ENCODE peak calls at places on chromosomes 13 and 19, in six cellular contexts. H is heart right ventricle, L is left ventricle myocardium inferior, X is fibroblast of lung, J is AG04449, Y is IMR-90. E is an unnamed sample.

GRCh38 chr19:29785955-29786589 is 25.7 kb upstream of the CCNE1 start:
- DNase-seq in X (no peak), L (no peak), J (no peak), Y (no peak), H (no peak), E (no peak)

GRCh38 chr13:95676100-95676774 is 702 bp upstream of the DNAJC3 start:
- DNase-seq in X (peak), H (peak), L (no peak), J (no peak), Y (peak), E (peak)

GRCh38 chr13:24076124-24076523 is 84.4 kb upstream of the SPATA13 start:
- DNase-seq in Y (no peak), J (no peak), H (no peak), X (no peak), L (no peak), E (no peak)

GRCh38 chr13:40539954-40540706 is 126.3 kb downstream of the FOXO1 start:
- DNase-seq in H (no peak), X (peak), L (no peak), Y (peak), J (peak), E (peak)

GRCh38 chr19:7228935-7229541 is 65.2 kb downstream of the INSR start:
- DNase-seq in Y (no peak), H (no peak), J (no peak), L (no peak), X (no peak), E (no peak)

GRCh38 chr19:45881909-45882528 is 3.9 kb downstream of the IRF2BP1 start:
- DNase-seq in Y (no peak), X (no peak), J (no peak), H (no peak), L (no peak), E (no peak)

GRCh38 chr19:39924389-39924788 is 10.0 kb downstream of the FCGBP start:
- DNase-seq in Y (no peak), X (no peak), L (no peak), J (no peak), H (no peak), E (no peak)

GRCh38 chr19:40366697-40367561 is 18.4 kb downstream of the PLD3 start:
- DNase-seq in H (no peak), X (peak), Y (peak), J (no peak), L (no peak), E (peak)

DNA sequence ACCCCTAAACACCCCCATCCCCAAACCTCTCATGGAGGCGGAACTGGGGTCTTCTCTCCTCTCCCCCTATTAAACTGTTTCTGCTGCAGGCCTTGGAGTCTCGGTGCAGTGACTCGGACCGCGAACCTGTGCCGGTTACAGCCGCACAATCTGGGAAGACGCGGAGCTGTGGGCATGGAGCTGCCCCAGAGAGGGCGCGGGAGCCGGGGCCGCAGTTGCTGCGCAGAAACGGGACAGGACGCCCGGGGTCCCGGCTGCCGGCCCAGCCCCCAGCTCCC is 450 bp downstream of the ZNF442 start:
- DNase-seq in L (no peak), Y (peak), X (peak), J (no peak), H (peak), E (peak)
- H3K4me3 ChIP-seq in L (peak), Y (peak), X (peak), J (peak), H (peak), E (peak)

DNA sequence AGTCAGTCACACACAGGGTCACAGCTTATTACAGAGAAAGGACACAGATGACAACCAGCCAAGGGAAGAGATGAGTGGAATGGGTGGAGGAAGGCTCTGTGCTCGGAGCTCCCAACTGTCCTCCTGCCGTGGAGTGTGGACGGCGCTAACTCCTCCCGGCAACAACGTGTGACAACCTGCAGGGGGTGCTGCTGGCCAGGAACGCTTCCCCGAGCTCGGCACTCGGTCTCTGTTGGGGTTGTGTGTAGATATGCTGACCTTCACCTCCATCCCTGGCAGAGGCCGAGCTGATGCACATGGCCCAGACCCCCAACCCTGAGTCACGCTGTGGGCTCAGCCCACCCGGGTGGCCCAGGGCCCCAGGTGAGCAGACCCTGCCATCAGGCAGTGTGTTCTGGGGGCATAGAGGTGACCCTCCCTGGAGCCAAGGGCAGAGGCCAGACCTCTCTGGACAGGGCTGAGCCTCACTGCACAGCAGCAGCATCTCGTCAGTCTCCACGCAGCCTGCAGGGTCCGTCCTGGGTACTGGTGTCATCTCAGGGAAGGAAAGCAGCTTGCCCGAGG is 14.1 kb downstream of the ZNF444 start:
- DNase-seq in X (no peak), H (no peak), Y (no peak), J (no peak), L (no peak), E (no peak)
- TF ChIP-seq CTCF in X (peak), H (peak), Y (peak), J (peak), L (peak), E (peak)

DNA sequence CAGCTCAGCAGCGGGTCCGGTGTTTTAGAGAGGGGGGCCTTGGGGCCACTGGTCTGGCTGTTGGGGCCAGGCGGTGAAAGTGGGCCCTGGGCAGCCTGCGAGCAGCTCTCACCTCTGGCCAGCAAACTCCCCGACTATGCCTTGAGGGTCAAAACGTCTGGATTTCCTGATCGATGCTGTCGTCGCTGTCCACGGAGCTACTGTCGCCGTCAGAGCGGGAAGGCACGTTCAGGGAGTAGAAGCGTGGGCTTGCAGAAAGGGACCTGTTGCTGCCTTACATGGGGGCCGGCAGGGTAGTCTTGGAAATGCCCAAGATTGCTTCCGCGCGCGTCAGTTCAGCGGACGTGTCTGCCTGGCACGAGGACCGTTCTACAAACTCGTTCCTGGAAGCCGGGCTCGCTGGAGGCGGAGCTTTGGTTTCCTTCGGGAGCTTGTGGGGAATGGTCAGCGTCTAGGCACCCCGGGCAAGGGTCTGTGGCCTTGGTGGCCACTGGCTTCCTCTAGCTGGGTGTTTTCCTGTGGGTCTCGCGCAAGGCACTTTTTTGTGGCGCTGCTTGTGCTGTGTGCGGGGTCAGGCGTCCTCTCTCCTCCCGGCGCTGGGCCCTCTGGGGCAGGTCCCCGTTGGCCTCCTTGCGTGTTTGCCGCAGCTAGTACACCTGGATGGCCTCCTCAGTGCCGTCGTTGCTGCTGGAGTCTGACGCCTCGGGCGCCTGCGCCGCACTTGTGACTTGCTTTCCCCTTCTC is 15.3 kb downstream of the RB1 start:
- DNase-seq in Y (no peak), X (no peak), H (peak), J (no peak), L (no peak), E (no peak)
- H3K4me3 ChIP-seq in Y (no peak), X (no peak), H (no peak), J (no peak), L (peak), E (no peak)

GRCh38 chr19:54430306-54431254 is 15.3 kb downstream of the TTYH1 start:
- DNase-seq in H (peak), J (no peak), X (no peak), Y (no peak), L (peak), E (peak)
- TF ChIP-seq CTCF in H (peak), J (no peak), X (no peak), Y (no peak), L (peak), E (no peak)